ENCODE peak calls at places on chromosomes 13 and 19, in six cellular contexts. M is K562, Y is HL-60, Q is SK-N-SH, R is HepG2, A is H1. X is an unnamed sample.

GRCh38 chr19:11405846-11406643 is 13.1 kb downstream of the RGL3 start:
- DNase-seq in M (peak; percentile 6), Y (no peak), Q (peak; percentile 20), R (no peak), A (no peak), X (no peak)

GRCh38 chr13:83825676-83826075 is 56.6 kb downstream of the SLITRK1 start:
- DNase-seq in M (no peak), Y (no peak), Q (no peak), R (no peak), A (no peak), X (no peak)

GRCh38 chr13:30789360-30789862 is 54.1 kb downstream of the ALOX5AP start:
- DNase-seq in M (no peak), Y (no peak), Q (no peak), R (no peak), A (no peak), X (no peak)

GRCh38 chr19:10431943-10432735 is 11.8 kb downstream of the PDE4A start:
- DNase-seq in M (peak; percentile 87), Y (no peak), Q (peak; percentile 68), R (no peak), A (no peak), X (no peak)

GRCh38 chr13:94454906-94455305 is 24.6 kb downstream of the DCT start:
- DNase-seq in M (no peak), Y (no peak), Q (no peak), R (no peak), A (no peak), X (no peak)

GRCh38 chr13:44373601-44374347 is at the start of gene SERP2:
- DNase-seq in M (no peak), Y (no peak), Q (peak; percentile 97), R (no peak), A (peak; percentile 49), X (no peak)

GRCh38 chr13:45626731-45627374 is 11.3 kb upstream of the ERICH6B start:
- DNase-seq in M (no peak), Y (no peak), Q (peak; percentile 40), R (no peak), A (no peak), X (no peak)

GRCh38 chr13:99307648-99308339 is 595 bp upstream of the GPR183 start:
- DNase-seq in M (peak; percentile 15), Y (peak; percentile 68), Q (no peak), R (no peak), A (no peak), X (no peak)

GRCh38 chr13:109654341-109655205 is 131.8 kb downstream of the IRS2 start:
- DNase-seq in M (no peak), Y (peak; percentile 90), Q (no peak), R (no peak), A (no peak), X (no peak)

GRCh38 chr13:21075303-21076264 is 14.2 kb upstream of the LATS2 start:
- DNase-seq in M (no peak), Y (no peak), Q (peak; percentile 48), R (no peak), A (no peak), X (no peak)

GRCh38 chr19:15323496-15324235 is 8.7 kb downstream of the BRD4 start:
- DNase-seq in M (peak; percentile 42), Y (peak; percentile 40), Q (no peak), R (peak; percentile 59), A (no peak), X (no peak)

GRCh38 chr13:31035162-31035951 is 102.9 kb downstream of the TEX26 start:
- DNase-seq in M (no peak), Y (no peak), Q (peak; percentile 62), R (no peak), A (no peak), X (no peak)

GRCh38 chr13:51849145-51850101 is 4.4 kb upstream of the TMEM272 start:
- DNase-seq in M (peak; percentile 56), Y (peak; percentile 29), Q (peak; percentile 74), R (peak; percentile 22), A (peak; percentile 67), X (no peak)
- TF ChIP-seq GABPA in M (no peak), Y (no peak), Q (no peak), R (no peak), A (no peak), X (no peak)

GRCh38 chr13:100523994-100524393 is 64.6 kb downstream of the GGACT start:
- DNase-seq in M (no peak), Y (no peak), Q (no peak), R (no peak), A (no peak), X (no peak)
- TF ChIP-seq GABPA in M (no peak), Y (no peak), Q (no peak), R (no peak), A (no peak), X (no peak)

GRCh38 chr19:36140289-36141038 is 598 bp downstream of the CAPNS1 start:
- DNase-seq in M (peak; percentile 59), Y (peak; percentile 50), Q (peak; percentile 88), R (peak; percentile 53), A (no peak), X (no peak)
- TF ChIP-seq GABPA in M (peak; percentile 59), Y (no peak), Q (peak; percentile 59), R (peak; percentile 80), A (no peak), X (no peak)

DNA sequence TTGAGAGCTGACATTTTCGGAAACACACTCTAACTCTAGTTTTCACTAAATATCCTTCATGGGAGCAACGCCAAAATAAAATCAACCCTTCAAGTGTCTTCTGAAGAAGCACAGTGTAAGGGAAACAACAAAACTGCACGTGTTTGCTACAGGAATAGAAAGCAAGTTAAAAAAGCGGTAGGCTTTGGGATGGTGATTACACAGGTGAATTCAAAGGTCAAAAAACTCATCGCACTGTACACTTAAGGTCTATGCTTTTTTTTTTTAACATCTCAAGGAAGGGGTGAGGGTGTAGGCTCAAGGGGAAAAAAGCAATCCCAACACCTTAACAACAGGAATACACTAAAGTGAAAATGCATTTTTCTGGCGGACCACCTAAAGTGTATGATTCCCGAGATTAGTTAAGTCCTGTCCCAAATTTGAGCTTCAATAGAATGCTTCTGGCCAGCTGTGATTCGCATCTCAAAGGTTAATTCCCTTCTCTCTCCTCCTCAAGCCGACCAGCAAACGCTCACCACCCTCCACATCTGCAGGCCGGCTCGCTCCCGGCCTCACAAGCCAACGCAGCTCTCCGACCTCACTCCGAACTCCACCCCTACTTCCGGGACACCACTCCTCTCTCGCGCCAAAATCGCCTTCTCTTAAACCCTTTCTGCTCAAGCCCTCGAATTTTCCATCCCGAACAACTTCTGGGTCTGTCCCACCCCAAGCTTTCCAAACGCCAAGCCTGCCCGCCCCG is 1.1 kb downstream of the ARGLU1 start:
- DNase-seq in M (no peak), Y (peak; percentile 79), Q (peak; percentile 79), R (peak; percentile 32), A (no peak), X (no peak)
- TF ChIP-seq GABPA in M (peak; percentile 9), Y (no peak), Q (no peak), R (peak; percentile 24), A (no peak), X (no peak)

GRCh38 chr13:59000770-59001169 is 1163.0 kb downstream of the DIAPH3 start:
- DNase-seq in M (no peak), Y (no peak), Q (no peak), R (no peak), A (no peak), X (no peak)
- TF ChIP-seq GABPA in M (no peak), Y (no peak), Q (no peak), R (no peak), A (no peak), X (no peak)

X was measured in GM12878.